ENCODE peak calls at places on chromosome 20, in four cellular contexts. G, P, I and D are unnamed samples.

GRCh38 chr20:45902199-45902701 is 9.7 kb downstream of the PLTP start:
- DNase-seq in G (no peak), P (no peak), I (no peak), D (no peak)

GRCh38 chr20:3161316-3162079 is 1.8 kb upstream of the FASTKD5 start:
- DNase-seq in G (peak; percentile 6), P (no peak), I (no peak), D (no peak)

GRCh38 chr20:51586005-51586440 is 43.5 kb upstream of the NFATC2 start:
- DNase-seq in G (no peak), P (no peak), I (no peak), D (no peak)

GRCh38 chr20:10216146-10216741 is 2.4 kb upstream of the SNAP25 start:
- DNase-seq in G (no peak), P (no peak), I (peak; percentile 25), D (no peak)

GRCh38 chr20:1509237-1509636 is 18.0 kb upstream of the SIRPB2 start:
- DNase-seq in G (no peak), P (no peak), I (peak; percentile 42), D (no peak)

GRCh38 chr20:63745961-63746765 is 6.6 kb downstream of the SLC2A4RG start:
- DNase-seq in G (no peak), P (no peak), I (no peak), D (no peak)

GRCh38 chr20:33609504-33609903 is 52.6 kb upstream of the C20orf144 start:
- DNase-seq in G (no peak), P (no peak), I (no peak), D (no peak)

GRCh38 chr20:49892260-49893216 is 22.8 kb downstream of the SPATA2 start:
- DNase-seq in G (no peak), P (peak; percentile 45), I (no peak), D (no peak)

GRCh38 chr20:56429941-56430340 is 17.9 kb downstream of the CASS4 start:
- DNase-seq in G (no peak), P (no peak), I (no peak), D (no peak)

GRCh38 chr20:63118303-63118670 is 97.6 kb downstream of the YTHDF1 start:
- DNase-seq in G (no peak), P (peak; percentile 24), I (no peak), D (no peak)

GRCh38 chr20:55893031-55893430 is 112.3 kb downstream of the CBLN4 start:
- DNase-seq in G (no peak), P (no peak), I (no peak), D (no peak)

DNA sequence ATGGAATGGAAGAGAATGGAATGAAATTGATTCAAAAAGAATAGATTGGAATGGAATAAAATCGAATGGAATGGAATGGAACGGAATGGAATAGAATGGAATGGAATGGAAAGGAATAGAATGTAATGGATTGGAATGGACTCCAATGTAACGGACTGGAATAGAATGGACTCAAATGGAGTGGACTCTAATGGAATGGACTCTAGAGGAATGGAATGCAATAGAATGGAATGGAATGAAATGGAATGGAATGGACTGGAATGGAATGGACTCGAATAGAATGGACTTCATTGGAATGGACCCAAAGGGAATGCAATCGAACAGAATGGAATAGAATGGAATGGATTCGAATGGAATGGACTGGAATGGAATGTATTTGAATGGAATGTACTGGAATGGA is 19.7 kb upstream of the DEFB115 start:
- DNase-seq in G (no peak), P (no peak), I (no peak), D (no peak)
- H3K9me3 ChIP-seq in G (peaks cover 38% of the 10 kb centered on the region), P (peaks cover 28% of the 10 kb centered on the region), I (peaks cover 81% of the 10 kb centered on the region), D (peaks cover 24% of the 10 kb centered on the region)

GRCh38 chr20:41598719-41599118 is 19.5 kb downstream of the CHD6 start:
- DNase-seq in G (no peak), P (no peak), I (no peak), D (no peak)

GRCh38 chr20:41601742-41602141 is 16.4 kb downstream of the CHD6 start:
- DNase-seq in G (no peak), P (no peak), I (no peak), D (no peak)

GRCh38 chr20:41599699-41600104 is 18.5 kb downstream of the CHD6 start:
- DNase-seq in G (no peak), P (no peak), I (no peak), D (no peak)

GRCh38 chr20:41604002-41604401 is 14.2 kb downstream of the CHD6 start:
- DNase-seq in G (no peak), P (no peak), I (no peak), D (no peak)

DNA sequence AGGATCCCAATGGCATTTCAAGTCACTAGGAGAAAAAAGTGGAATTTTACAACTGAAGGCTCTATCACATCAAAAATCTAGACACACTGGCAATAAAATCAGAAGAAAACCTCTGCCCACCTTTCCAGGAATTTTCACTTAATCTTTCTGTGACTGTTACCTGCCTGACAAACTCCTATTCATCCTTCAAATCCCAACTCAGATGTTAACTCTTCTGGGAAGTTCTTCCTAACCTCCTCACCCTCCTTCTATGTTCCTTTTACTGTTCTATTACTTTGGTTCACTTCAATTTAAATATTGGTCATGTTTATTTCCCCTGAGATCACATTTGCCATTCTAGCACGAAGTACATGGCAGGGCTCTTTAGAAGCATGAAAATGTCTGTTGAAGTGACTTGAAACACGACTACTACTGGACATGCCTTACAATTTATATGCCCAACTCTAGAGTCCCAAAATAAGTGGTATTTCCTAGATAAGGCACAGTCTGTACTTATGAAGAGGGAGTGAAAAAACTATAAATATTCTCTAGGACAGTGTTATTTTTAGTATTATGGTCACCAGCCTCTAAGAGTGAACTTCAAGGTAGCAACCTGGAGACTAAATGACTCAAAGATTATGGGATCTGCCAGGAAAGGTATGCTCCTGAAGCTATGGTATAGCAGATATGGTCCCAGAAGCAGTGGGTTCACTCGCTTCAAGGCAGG is 17.1 kb downstream of the CHD6 start:
- DNase-seq in G (no peak), P (no peak), I (no peak), D (no peak)
- H3K9me3 ChIP-seq in G (peaks cover 19% of the 10 kb centered on the region), P (peaks cover 38% of the 10 kb centered on the region), I (no peaks in the 10 kb centered on the region), D (peaks cover 13% of the 10 kb centered on the region)

DNA sequence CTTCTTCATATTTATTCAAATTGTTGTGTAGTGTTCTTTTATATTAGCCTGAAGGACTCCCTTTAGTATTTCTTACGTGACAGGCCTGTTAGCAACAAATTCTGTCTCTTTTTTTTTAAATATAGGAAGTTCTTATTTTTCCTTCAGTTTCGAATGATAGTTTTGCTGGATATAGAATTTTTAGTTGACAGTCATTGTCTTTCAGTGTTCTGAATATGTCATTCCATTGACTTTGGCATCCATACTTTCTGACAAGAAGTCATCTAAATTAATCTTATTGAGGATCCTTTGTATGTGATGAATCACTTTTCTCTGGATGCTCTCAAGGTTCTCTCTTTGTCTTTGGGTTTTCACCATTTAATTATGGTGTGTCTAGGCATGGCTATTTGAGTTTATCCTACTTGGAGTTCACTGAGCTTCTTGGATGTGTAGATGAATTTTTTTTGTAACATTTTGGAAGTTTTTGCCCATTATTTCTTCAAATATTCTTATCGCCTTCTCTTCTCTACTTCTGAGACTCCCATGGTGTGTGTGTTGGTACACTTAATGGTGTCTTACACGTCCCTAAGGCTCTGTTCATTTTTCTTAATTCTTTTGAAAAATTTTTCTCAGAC is 82.5 kb upstream of the GTSF1L start:
- DNase-seq in G (no peak), P (no peak), I (no peak), D (no peak)
- H3K9me3 ChIP-seq in G (peaks cover 12% of the 10 kb centered on the region), P (peaks cover 8% of the 10 kb centered on the region), I (peaks cover 22% of the 10 kb centered on the region), D (peaks cover 5% of the 10 kb centered on the region)

GRCh38 chr20:31394900-31395299 is 4.5 kb upstream of the DEFB119 start:
- DNase-seq in G (no peak), P (no peak), I (no peak), D (no peak)

GRCh38 chr20:31390490-31390889 is at the start of gene DEFB119:
- DNase-seq in G (no peak), P (no peak), I (no peak), D (no peak)

DNA sequence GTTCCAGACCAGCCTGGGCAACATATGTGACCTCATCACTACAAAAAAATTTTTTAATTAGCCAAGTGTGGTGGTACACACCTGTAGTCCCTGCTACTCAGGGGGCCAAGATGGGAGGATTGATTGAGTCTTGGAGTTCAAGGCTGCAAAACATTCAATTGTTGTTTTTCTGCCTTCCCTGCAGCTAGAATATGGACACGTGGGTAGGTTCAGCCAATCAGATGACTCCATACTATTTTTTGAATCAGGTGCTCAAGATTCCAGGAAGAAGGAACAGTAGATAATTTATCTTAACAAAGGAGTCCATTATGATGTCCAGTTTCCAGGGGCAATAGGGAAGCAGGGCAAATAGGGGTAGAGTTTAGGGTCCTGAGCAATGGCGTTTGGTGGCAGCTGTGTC is 2.4 kb upstream of the DEFB119 start:
- DNase-seq in G (no peak), P (no peak), I (no peak), D (no peak)
- H3K9me3 ChIP-seq in G (no peaks in the 10 kb centered on the region), P (no peaks in the 10 kb centered on the region), I (peaks cover 7% of the 10 kb centered on the region), D (no peaks in the 10 kb centered on the region)

DNA sequence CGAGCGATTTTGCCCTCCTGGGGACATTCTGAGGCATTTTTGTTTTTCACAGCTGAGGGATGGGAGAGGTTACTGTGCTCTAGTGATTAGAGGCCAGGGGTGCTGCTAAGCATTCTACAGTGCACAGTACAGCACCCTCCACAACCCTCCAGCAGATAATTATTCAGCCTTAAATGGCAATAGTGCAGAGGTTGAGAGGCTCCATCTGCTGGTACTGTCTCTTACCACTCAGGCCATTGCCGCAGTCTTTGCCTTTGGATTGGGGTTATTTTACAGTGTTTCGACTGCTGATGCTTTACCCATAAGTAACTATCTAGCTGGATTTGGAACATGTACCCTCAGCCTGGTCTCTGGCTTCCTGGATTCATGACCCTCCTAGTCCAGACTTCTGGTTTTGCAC is 705.3 kb downstream of the KIF16B start:
- DNase-seq in G (no peak), P (no peak), I (no peak), D (no peak)
- H3K9me3 ChIP-seq in G (no peaks in the 10 kb centered on the region), P (no peaks in the 10 kb centered on the region), I (no peaks in the 10 kb centered on the region), D (no peaks in the 10 kb centered on the region)

GRCh38 chr20:59632426-59633113 is 28.2 kb downstream of the PHACTR3 start:
- DNase-seq in G (no peak), P (no peak), I (no peak), D (no peak)
- H3K9me3 ChIP-seq in G (no peaks in the 10 kb centered on the region), P (no peaks in the 10 kb centered on the region), I (no peaks in the 10 kb centered on the region), D (no peaks in the 10 kb centered on the region)